ENCODE peak calls at places on chromosomes 3 and 15, in nine cellular contexts. Z is T-cell; F is mucosa of descending colon; J is activated CD8-positive, alpha-beta memory T cell treated with anti-CD3 and anti-CD28 coated beads, Interleukin-2, amount 50 U/mL, for 48 hours; O is activated naive CD8-positive, alpha-beta T cell treated with anti-CD3 and anti-CD28 coated beads, Interleukin-2, amount 50 U/mL, for 24 hours; Q is iris pigment epithelial cell; A is astrocyte of the spinal cord; C is neural crest cell; N is H54. D is an unnamed sample.

GRCh38 chr3:124663690-124664089 is 66.6 kb upstream of the UMPS start:
- DNase-seq in Z (no peak), F (no peak), J (no peak), O (no peak), Q (peak; percentile 34), A (peak; percentile 6), C (no peak), N (peak; percentile 22), D (no peak)

GRCh38 chr15:78004222-78004727 is 73.2 kb downstream of the TBC1D2B start:
- DNase-seq in Z (no peak), F (peak; percentile 10), J (no peak), O (no peak), Q (no peak), A (no peak), C (no peak), N (no peak), D (no peak)

GRCh38 chr15:99963976-99964375 is 230.7 kb upstream of the LYSMD4 start:
- DNase-seq in Z (no peak), F (no peak), J (no peak), O (no peak), Q (no peak), A (no peak), C (no peak), N (no peak), D (peak; percentile 25)

GRCh38 chr3:141367038-141367730 is 1.1 kb upstream of the ZBTB38 start:
- DNase-seq in Z (no peak), F (no peak), J (no peak), O (no peak), Q (peak; percentile 100), A (peak; percentile 100), C (no peak), N (peak; percentile 31), D (no peak)

GRCh38 chr3:171204942-171205341 is 178.4 kb upstream of the SLC2A2 start:
- DNase-seq in Z (no peak), F (no peak), J (no peak), O (no peak), Q (peak; percentile 22), A (no peak), C (no peak), N (no peak), D (no peak)

GRCh38 chr15:92079047-92079446 is 225.5 kb downstream of the SLCO3A1 start:
- DNase-seq in Z (no peak), F (no peak), J (no peak), O (peak; percentile 42), Q (no peak), A (no peak), C (no peak), N (no peak), D (no peak)

GRCh38 chr3:46407976-46408375 is 917 bp downstream of the CCRL2 start:
- DNase-seq in Z (no peak), F (no peak), J (no peak), O (no peak), Q (no peak), A (no peak), C (no peak), N (no peak), D (no peak)

GRCh38 chr3:17969985-17970568 is 227.6 kb upstream of the TBC1D5 start:
- DNase-seq in Z (no peak), F (no peak), J (no peak), O (no peak), Q (no peak), A (no peak), C (no peak), N (no peak), D (no peak)

GRCh38 chr3:134666885-134667284 is 16.1 kb upstream of the KY start:
- DNase-seq in Z (no peak), F (no peak), J (no peak), O (no peak), Q (no peak), A (no peak), C (no peak), N (no peak), D (no peak)

GRCh38 chr15:55289011-55289572 is 521 bp downstream of the RAB27A start:
- DNase-seq in Z (peak; percentile 20), F (peak; percentile 49), J (peak; percentile 73), O (peak; percentile 39), Q (peak; percentile 67), A (peak; percentile 18), C (no peak), N (no peak), D (no peak)

GRCh38 chr3:82157952-82158351 is 396.5 kb upstream of the GBE1 start:
- DNase-seq in Z (no peak), F (no peak), J (no peak), O (no peak), Q (peak; percentile 89), A (peak; percentile 63), C (no peak), N (peak; percentile 5), D (no peak)

GRCh38 chr3:139557041-139557440 is 17.5 kb upstream of the RBP1 start:
- DNase-seq in Z (no peak), F (no peak), J (no peak), O (no peak), Q (no peak), A (no peak), C (no peak), N (no peak), D (peak; percentile 29)

GRCh38 chr15:85782112-85782511 is 12.6 kb downstream of the KLHL25 start:
- DNase-seq in Z (no peak), F (no peak), J (no peak), O (no peak), Q (peak; percentile 15), A (no peak), C (no peak), N (no peak), D (no peak)

GRCh38 chr15:84654689-84655453 is 788 bp upstream of the WDR73 start:
- DNase-seq in Z (peak; percentile 71), F (peak; percentile 86), J (peak; percentile 83), O (peak; percentile 79), Q (peak; percentile 77), A (peak; percentile 83), C (peak; percentile 61), N (peak; percentile 66), D (no peak)

GRCh38 chr15:63203451-63204090 is 14.2 kb downstream of the RAB8B start:
- DNase-seq in Z (peak; percentile 50), F (no peak), J (peak; percentile 68), O (peak; percentile 51), Q (peak; percentile 61), A (peak; percentile 51), C (no peak), N (peak; percentile 14), D (no peak)

GRCh38 chr15:81473946-81474345 is 99.9 kb upstream of the TMC3 start:
- DNase-seq in Z (no peak), F (no peak), J (no peak), O (no peak), Q (no peak), A (no peak), C (no peak), N (no peak), D (no peak)

D was measured in type B pancreatic cell.